ENCODE peak calls at places on chromosome 21, in four cellular contexts. One of them, this sample, is unnamed.

GRCh38 chr21:41900401-41900800 is 21.3 kb upstream of the PRDM15 start:
- DNase-seq in AG20443: no peak
- DNase-seq in stimulated activated CD8-positive, alpha-beta memory T cell treated with anti-CD3 and anti-CD28 coated beads, Interleukin-15, amount 100 ng/mL, for 24 hours: no peak
- DNase-seq in vagina: no peak
- DNase-seq in this sample: no peak

GRCh38 chr21:39385299-39386145 is 36.6 kb upstream of the HMGN1 start:
- DNase-seq in AG20443: peak
- DNase-seq in stimulated activated CD8-positive, alpha-beta memory T cell treated with anti-CD3 and anti-CD28 coated beads, Interleukin-15, amount 100 ng/mL, for 24 hours: peak
- DNase-seq in vagina: no peak
- DNase-seq in this sample: peak

GRCh38 chr21:32578107-32578691 is 7.1 kb downstream of the TCP10L start:
- DNase-seq in AG20443: no peak
- DNase-seq in stimulated activated CD8-positive, alpha-beta memory T cell treated with anti-CD3 and anti-CD28 coated beads, Interleukin-15, amount 100 ng/mL, for 24 hours: no peak
- DNase-seq in vagina: no peak
- DNase-seq in this sample: peak

GRCh38 chr21:45876381-45877159 is 105.0 kb upstream of the COL6A1 start:
- DNase-seq in AG20443: no peak
- DNase-seq in stimulated activated CD8-positive, alpha-beta memory T cell treated with anti-CD3 and anti-CD28 coated beads, Interleukin-15, amount 100 ng/mL, for 24 hours: no peak
- DNase-seq in vagina: no peak
- DNase-seq in this sample: no peak

GRCh38 chr21:32475162-32475812 is 62.8 kb downstream of the EVA1C start:
- DNase-seq in AG20443: peak
- DNase-seq in stimulated activated CD8-positive, alpha-beta memory T cell treated with anti-CD3 and anti-CD28 coated beads, Interleukin-15, amount 100 ng/mL, for 24 hours: no peak
- DNase-seq in vagina: no peak
- DNase-seq in this sample: no peak

GRCh38 chr21:44582980-44583799 is 2.8 kb upstream of the KRTAP10-5 start:
- DNase-seq in AG20443: no peak
- DNase-seq in stimulated activated CD8-positive, alpha-beta memory T cell treated with anti-CD3 and anti-CD28 coated beads, Interleukin-15, amount 100 ng/mL, for 24 hours: no peak
- DNase-seq in vagina: no peak
- DNase-seq in this sample: no peak

GRCh38 chr21:43364851-43365424 is 62.0 kb downstream of the SIK1 start:
- DNase-seq in AG20443: no peak
- DNase-seq in stimulated activated CD8-positive, alpha-beta memory T cell treated with anti-CD3 and anti-CD28 coated beads, Interleukin-15, amount 100 ng/mL, for 24 hours: no peak
- DNase-seq in vagina: no peak
- DNase-seq in this sample: no peak

GRCh38 chr21:41744028-41744940 is 22.6 kb downstream of the RIPK4 start:
- DNase-seq in AG20443: no peak
- DNase-seq in stimulated activated CD8-positive, alpha-beta memory T cell treated with anti-CD3 and anti-CD28 coated beads, Interleukin-15, amount 100 ng/mL, for 24 hours: no peak
- DNase-seq in vagina: no peak
- DNase-seq in this sample: peak

GRCh38 chr21:28605138-28605537 is 387.5 kb downstream of the LTN1 start:
- DNase-seq in AG20443: no peak
- DNase-seq in stimulated activated CD8-positive, alpha-beta memory T cell treated with anti-CD3 and anti-CD28 coated beads, Interleukin-15, amount 100 ng/mL, for 24 hours: no peak
- DNase-seq in vagina: no peak
- DNase-seq in this sample: no peak

GRCh38 chr21:31872452-31873274 is at the start of gene HUNK:
- DNase-seq in AG20443: peak
- DNase-seq in stimulated activated CD8-positive, alpha-beta memory T cell treated with anti-CD3 and anti-CD28 coated beads, Interleukin-15, amount 100 ng/mL, for 24 hours: no peak
- DNase-seq in vagina: no peak
- DNase-seq in this sample: no peak

GRCh38 chr21:42164064-42164789 is 54.7 kb upstream of the ABCG1 start:
- DNase-seq in AG20443: no peak
- DNase-seq in stimulated activated CD8-positive, alpha-beta memory T cell treated with anti-CD3 and anti-CD28 coated beads, Interleukin-15, amount 100 ng/mL, for 24 hours: no peak
- DNase-seq in vagina: peak
- DNase-seq in this sample: no peak

GRCh38 chr21:16084776-16085364 is 355.1 kb downstream of the USP25 start:
- DNase-seq in AG20443: peak
- DNase-seq in stimulated activated CD8-positive, alpha-beta memory T cell treated with anti-CD3 and anti-CD28 coated beads, Interleukin-15, amount 100 ng/mL, for 24 hours: no peak
- DNase-seq in vagina: no peak
- DNase-seq in this sample: peak

GRCh38 chr21:22096314-22096713 is 1098.1 kb downstream of the NCAM2 start:
- DNase-seq in AG20443: no peak
- DNase-seq in stimulated activated CD8-positive, alpha-beta memory T cell treated with anti-CD3 and anti-CD28 coated beads, Interleukin-15, amount 100 ng/mL, for 24 hours: no peak
- DNase-seq in vagina: no peak
- DNase-seq in this sample: no peak

GRCh38 chr21:33543505-33544129 is 779 bp downstream of the SON start:
- DNase-seq in AG20443: no peak
- DNase-seq in stimulated activated CD8-positive, alpha-beta memory T cell treated with anti-CD3 and anti-CD28 coated beads, Interleukin-15, amount 100 ng/mL, for 24 hours: peak
- DNase-seq in vagina: no peak
- DNase-seq in this sample: peak

GRCh38 chr21:45517249-45518065 is 24.8 kb downstream of the SLC19A1 start:
- DNase-seq in AG20443: no peak
- DNase-seq in stimulated activated CD8-positive, alpha-beta memory T cell treated with anti-CD3 and anti-CD28 coated beads, Interleukin-15, amount 100 ng/mL, for 24 hours: no peak
- DNase-seq in vagina: no peak
- DNase-seq in this sample: no peak

GRCh38 chr21:42636535-42636914 is 16.9 kb upstream of the PDE9A start:
- DNase-seq in AG20443: peak
- DNase-seq in stimulated activated CD8-positive, alpha-beta memory T cell treated with anti-CD3 and anti-CD28 coated beads, Interleukin-15, amount 100 ng/mL, for 24 hours: no peak
- DNase-seq in vagina: no peak
- DNase-seq in this sample: no peak

GRCh38 chr21:33666153-33666552 is 23.9 kb downstream of the ITSN1 start:
- DNase-seq in AG20443: peak
- DNase-seq in stimulated activated CD8-positive, alpha-beta memory T cell treated with anti-CD3 and anti-CD28 coated beads, Interleukin-15, amount 100 ng/mL, for 24 hours: no peak
- DNase-seq in vagina: no peak
- DNase-seq in this sample: no peak

GRCh38 chr21:33124879-33125278 is 54.9 kb downstream of the OLIG1 start:
- DNase-seq in AG20443: no peak
- DNase-seq in stimulated activated CD8-positive, alpha-beta memory T cell treated with anti-CD3 and anti-CD28 coated beads, Interleukin-15, amount 100 ng/mL, for 24 hours: no peak
- DNase-seq in vagina: no peak
- DNase-seq in this sample: peak

GRCh38 chr21:45987121-45987711 is 5.6 kb downstream of the COL6A1 start:
- DNase-seq in AG20443: no peak
- DNase-seq in stimulated activated CD8-positive, alpha-beta memory T cell treated with anti-CD3 and anti-CD28 coated beads, Interleukin-15, amount 100 ng/mL, for 24 hours: no peak
- DNase-seq in vagina: no peak
- DNase-seq in this sample: no peak

GRCh38 chr21:35796834-35797233 is 263.5 kb downstream of the SETD4 start:
- DNase-seq in AG20443: no peak
- DNase-seq in stimulated activated CD8-positive, alpha-beta memory T cell treated with anti-CD3 and anti-CD28 coated beads, Interleukin-15, amount 100 ng/mL, for 24 hours: no peak
- DNase-seq in vagina: no peak
- DNase-seq in this sample: no peak

GRCh38 chr21:44460441-44460755 is 5.1 kb downstream of the LRRC3 start:
- DNase-seq in AG20443: no peak
- DNase-seq in stimulated activated CD8-positive, alpha-beta memory T cell treated with anti-CD3 and anti-CD28 coated beads, Interleukin-15, amount 100 ng/mL, for 24 hours: no peak
- DNase-seq in vagina: no peak
- DNase-seq in this sample: no peak

GRCh38 chr21:43731891-43732711 is 13.2 kb downstream of the PDXK start:
- DNase-seq in AG20443: peak
- DNase-seq in stimulated activated CD8-positive, alpha-beta memory T cell treated with anti-CD3 and anti-CD28 coated beads, Interleukin-15, amount 100 ng/mL, for 24 hours: no peak
- DNase-seq in vagina: no peak
- DNase-seq in this sample: peak

GRCh38 chr21:44589586-44590305 is 2.6 kb downstream of the KRTAP10-6 start:
- DNase-seq in AG20443: no peak
- DNase-seq in stimulated activated CD8-positive, alpha-beta memory T cell treated with anti-CD3 and anti-CD28 coated beads, Interleukin-15, amount 100 ng/mL, for 24 hours: no peak
- DNase-seq in vagina: peak
- DNase-seq in this sample: no peak

GRCh38 chr21:17554619-17555472 is 42.0 kb downstream of the CXADR start:
- DNase-seq in AG20443: peak
- DNase-seq in stimulated activated CD8-positive, alpha-beta memory T cell treated with anti-CD3 and anti-CD28 coated beads, Interleukin-15, amount 100 ng/mL, for 24 hours: no peak
- DNase-seq in vagina: no peak
- DNase-seq in this sample: peak

GRCh38 chr21:33642896-33643657 is 776 bp downstream of the ITSN1 start:
- DNase-seq in AG20443: peak
- DNase-seq in stimulated activated CD8-positive, alpha-beta memory T cell treated with anti-CD3 and anti-CD28 coated beads, Interleukin-15, amount 100 ng/mL, for 24 hours: no peak
- DNase-seq in vagina: no peak
- DNase-seq in this sample: peak

GRCh38 chr21:45427331-45428271 is 22.6 kb downstream of the COL18A1 start:
- DNase-seq in AG20443: peak
- DNase-seq in stimulated activated CD8-positive, alpha-beta memory T cell treated with anti-CD3 and anti-CD28 coated beads, Interleukin-15, amount 100 ng/mL, for 24 hours: no peak
- DNase-seq in vagina: peak
- DNase-seq in this sample: peak

GRCh38 chr21:29209696-29210095 is 79.3 kb downstream of the MAP3K7CL start:
- DNase-seq in AG20443: no peak
- DNase-seq in stimulated activated CD8-positive, alpha-beta memory T cell treated with anti-CD3 and anti-CD28 coated beads, Interleukin-15, amount 100 ng/mL, for 24 hours: no peak
- DNase-seq in vagina: no peak
- DNase-seq in this sample: no peak

GRCh38 chr21:41852151-41852928 is 26.8 kb downstream of the PRDM15 start:
- DNase-seq in AG20443: no peak
- DNase-seq in stimulated activated CD8-positive, alpha-beta memory T cell treated with anti-CD3 and anti-CD28 coated beads, Interleukin-15, amount 100 ng/mL, for 24 hours: no peak
- DNase-seq in vagina: no peak
- DNase-seq in this sample: peak

GRCh38 chr21:35316933-35317332 is 267.8 kb upstream of the RUNX1 start:
- DNase-seq in AG20443: no peak
- DNase-seq in stimulated activated CD8-positive, alpha-beta memory T cell treated with anti-CD3 and anti-CD28 coated beads, Interleukin-15, amount 100 ng/mL, for 24 hours: no peak
- DNase-seq in vagina: peak
- DNase-seq in this sample: no peak

GRCh38 chr21:46000731-46001641 is 19.4 kb downstream of the COL6A1 start:
- DNase-seq in AG20443: no peak
- DNase-seq in stimulated activated CD8-positive, alpha-beta memory T cell treated with anti-CD3 and anti-CD28 coated beads, Interleukin-15, amount 100 ng/mL, for 24 hours: no peak
- DNase-seq in vagina: no peak
- DNase-seq in this sample: no peak

GRCh38 chr21:42495765-42496119 is 282 bp downstream of the RSPH1 start:
- DNase-seq in AG20443: no peak
- DNase-seq in stimulated activated CD8-positive, alpha-beta memory T cell treated with anti-CD3 and anti-CD28 coated beads, Interleukin-15, amount 100 ng/mL, for 24 hours: no peak
- DNase-seq in vagina: no peak
- DNase-seq in this sample: no peak